ENCODE peak calls at places on chromosomes 4 and X, in five cellular contexts. P is kidney, Z is OCI-LY7, N is tibial artery, S is H9. K is an unnamed sample. For H3K4me1, the result is how much of the 10 kb centered on the place peaks cover.

GRCh38 chrX:56728321-56728720 is 722 bp upstream of the NBDY start:
- DNase-seq in Z (peak), S (no peak), N (no peak), P (no peak), K (no peak)

GRCh38 chr4:165874799-165875371 is 1.8 kb downstream of the TLL1 start:
- DNase-seq in S (peak), Z (no peak), N (no peak), P (peak), K (no peak)

GRCh38 chr4:93317046-93317445 is 511.5 kb upstream of the ATOH1 start:
- DNase-seq in Z (no peak), S (no peak), N (no peak), P (no peak), K (no peak)

GRCh38 chrX:119240356-119240755 is 4.3 kb downstream of the PGRMC1 start:
- DNase-seq in P (no peak), Z (no peak), S (no peak), N (no peak), K (no peak)

GRCh38 chr4:156948738-156949137 is 22.9 kb downstream of the PDGFC start:
- DNase-seq in N (no peak), S (no peak), Z (no peak), P (no peak), K (no peak)

GRCh38 chrX:129787336-129788055 is 7.7 kb downstream of the SASH3 start:
- DNase-seq in S (no peak), N (no peak), P (no peak), Z (no peak), K (no peak)

GRCh38 chr4:125243835-125244397 is 70.8 kb upstream of the FAT4 start:
- DNase-seq in P (no peak), S (no peak), Z (no peak), N (no peak), K (no peak)

GRCh38 chr4:4857001-4857808 is 2.3 kb upstream of the MSX1 start:
- DNase-seq in N (no peak), S (no peak), Z (no peak), P (no peak), K (no peak)

GRCh38 chr4:67048530-67048929 is 496.8 kb downstream of the CENPC start:
- DNase-seq in Z (no peak), P (no peak), N (no peak), S (no peak), K (no peak)

GRCh38 chr4:8506373-8507250 is 66.0 kb downstream of the TRMT44 start:
- DNase-seq in P (no peak), S (peak), N (peak), Z (no peak), K (no peak)

GRCh38 chrX:52341493-52341892 is 27.3 kb upstream of the XAGE2 start:
- DNase-seq in Z (no peak), S (no peak), N (no peak), P (no peak), K (no peak)

GRCh38 chr4:783133-783541 is 42.8 kb downstream of the CPLX1 start:
- DNase-seq in P (peak), S (no peak), N (no peak), Z (no peak), K (no peak)

GRCh38 chr4:779555-779954 is 46.4 kb downstream of the CPLX1 start:
- DNase-seq in N (no peak), Z (no peak), P (peak), S (no peak), K (no peak)

GRCh38 chr4:784401-785331 is 41.3 kb downstream of the CPLX1 start:
- DNase-seq in S (no peak), N (no peak), P (peak), Z (no peak), K (no peak)

GRCh38 chr4:780730-781492 is 45.0 kb downstream of the CPLX1 start:
- DNase-seq in S (no peak), Z (no peak), P (peak), N (no peak), K (no peak)

GRCh38 chr4:781493-782216 is 44.3 kb downstream of the CPLX1 start:
- DNase-seq in N (peak), S (peak), P (peak), Z (peak), K (peak)
- H3K4me1 ChIP-seq in N (under half), S (under half), P (under half), Z (under half), K (under half)

DNA sequence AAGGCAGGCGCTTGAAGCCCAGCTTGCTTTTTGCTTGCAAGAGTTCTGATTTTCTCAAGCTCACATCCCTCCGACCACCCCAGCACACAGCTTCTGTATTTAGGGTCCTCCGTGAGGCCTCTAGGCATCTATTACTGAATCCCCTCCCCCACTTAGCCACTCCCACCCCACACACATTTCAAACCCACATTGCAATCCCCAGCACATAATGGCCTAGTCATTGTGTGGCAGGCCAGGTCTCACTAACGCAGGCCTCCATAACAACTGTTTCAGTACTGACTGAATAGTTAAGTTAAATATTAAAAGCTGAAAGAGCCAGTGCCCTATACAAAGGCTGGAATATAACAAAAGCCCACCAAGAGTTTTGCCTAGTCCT is 137.6 kb upstream of the S100G start:
- DNase-seq in Z (no peak), S (no peak), N (no peak), P (no peak), K (no peak)
- H3K4me1 ChIP-seq in Z (under half), S (under half), N (under half), P (under half), K (under half)

GRCh38 chr4:15416357-15417327 is 11.2 kb upstream of the C1QTNF7 start:
- DNase-seq in Z (no peak), N (no peak), P (no peak), S (no peak), K (no peak)
- H3K4me1 ChIP-seq in Z (under half), N (half or more), P (under half), S (under half), K (under half)

GRCh38 chrX:133362538-133362937 is 52.8 kb downstream of the GPC4 start:
- DNase-seq in N (no peak), P (no peak), S (no peak), Z (no peak), K (no peak)
- H3K4me1 ChIP-seq in N (under half), P (under half), S (under half), Z (under half), K (under half)

DNA sequence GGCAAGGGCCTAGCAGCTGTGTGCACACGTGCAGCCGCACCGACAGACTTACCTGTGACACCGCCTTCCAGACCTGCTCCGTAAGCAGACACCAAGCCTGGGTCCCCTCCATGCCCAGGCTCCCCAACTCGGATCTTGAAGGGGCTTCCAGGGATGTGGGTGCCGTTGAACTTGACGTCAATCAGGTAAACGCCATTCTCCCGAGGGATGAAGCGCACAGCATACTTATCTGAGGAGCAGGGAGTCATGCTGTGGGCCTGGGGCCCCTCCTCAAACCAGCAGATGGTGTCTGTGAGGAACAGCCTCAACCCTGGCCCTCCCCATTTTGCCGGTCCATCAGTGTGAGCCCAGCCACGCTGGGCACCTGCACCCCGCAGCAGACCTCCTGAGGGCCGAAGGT is 24.5 kb downstream of the FLNA start:
- DNase-seq in S (no peak), N (no peak), P (no peak), Z (no peak), K (no peak)
- H3K4me1 ChIP-seq in S (under half), N (under half), P (under half), Z (under half), K (under half)

DNA sequence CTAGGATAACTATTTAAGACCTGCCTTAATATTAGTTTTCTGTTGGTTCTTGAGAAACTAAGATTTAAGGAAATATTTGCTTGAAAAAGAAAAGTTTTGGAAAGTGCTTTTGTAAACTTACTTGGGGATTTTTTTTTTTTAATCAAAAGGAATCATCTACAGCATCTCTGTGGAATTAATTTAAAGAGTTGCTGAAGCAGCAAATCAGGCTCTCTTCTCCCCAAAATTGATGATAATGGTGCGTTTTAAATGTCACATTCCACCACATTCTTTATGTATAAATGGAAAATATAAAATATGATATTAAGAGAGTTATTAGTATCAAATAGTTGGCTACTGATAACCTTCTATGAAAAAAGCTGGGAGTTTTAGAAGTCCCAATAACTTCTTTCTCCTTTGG is 4.2 kb downstream of the KLF3 start:
- DNase-seq in P (no peak), N (no peak), S (no peak), Z (no peak), K (no peak)
- H3K4me1 ChIP-seq in P (half or more), N (half or more), S (under half), Z (under half), K (half or more)

GRCh38 chrX:2705036-2705435 is 13.9 kb downstream of the CD99 start:
- DNase-seq in P (peak), N (no peak), S (no peak), Z (no peak), K (no peak)
- H3K4me1 ChIP-seq in P (under half), N (half or more), S (under half), Z (half or more), K (under half)

GRCh38 chr4:53592686-53593641 is 1.7 kb upstream of the LNX1 start:
- DNase-seq in Z (no peak), N (no peak), P (peak), S (peak), K (no peak)

GRCh38 chr4:53593765-53594164 is 2.5 kb upstream of the LNX1 start:
- DNase-seq in S (no peak), Z (no peak), N (no peak), P (no peak), K (no peak)

GRCh38 chr4:53589511-53589910 is 1.8 kb downstream of the LNX1 start:
- DNase-seq in S (no peak), P (no peak), N (no peak), Z (no peak), K (no peak)

GRCh38 chr4:53592128-53592527 is 842 bp upstream of the LNX1 start:
- DNase-seq in Z (no peak), P (no peak), S (peak), N (no peak), K (no peak)

GRCh38 chr4:53591372-53591892 is at the start of gene LNX1:
- DNase-seq in Z (no peak), P (peak), N (no peak), S (peak), K (no peak)
- H3K4me1 ChIP-seq in Z (under half), P (under half), N (under half), S (under half), K (under half)